ENCODE peak calls at places on chromosomes 13 and 19, in ten cellular contexts. L is stimulated activated CD8-positive, alpha-beta memory T cell treated with anti-CD3 and anti-CD28 coated beads, Interleukin-4, amount 100 ng/mL, for 4 hours; N is HCEC 1CT; W is HuH-7; U is right lobe of liver; T is choroid plexus epithelial cell; O is activated naive CD4-positive, alpha-beta T cell treated with anti-CD3 and anti-CD28 coated beads, Interleukin-2, amount 50 U/mL, for 16 hours; S is GM23338; E is tibial nerve; M is adipocyte. H is an unnamed sample.

GRCh38 chr13:23889598-23890224 is 511 bp upstream of the MIPEP start:
- DNase-seq in L (no peak), E (no peak), N (peak; percentile 26), U (no peak), W (peak; percentile 36), S (peak; percentile 6), O (no peak), T (no peak), M (peak; percentile 33), H (peak; percentile 19)

GRCh38 chr19:18421371-18421959 is 2.3 kb downstream of the SSBP4 start:
- DNase-seq in M (no peak), E (no peak), O (no peak), T (no peak), U (no peak), N (no peak), W (no peak), S (no peak), L (no peak), H (no peak)

GRCh38 chr13:20566917-20567755 is at the start of gene IFT88:
- DNase-seq in L (peak; percentile 45), N (peak; percentile 81), E (peak; percentile 74), U (peak; percentile 94), S (peak; percentile 95), W (peak; percentile 74), T (peak; percentile 84), O (peak; percentile 77), M (peak; percentile 96), H (peak; percentile 48)

GRCh38 chr19:14000691-14001365 is 5.3 kb downstream of the RFX1 start:
- DNase-seq in S (no peak), O (no peak), L (no peak), W (no peak), E (no peak), M (no peak), T (no peak), U (no peak), N (no peak), H (no peak)

GRCh38 chr19:3125900-3126524 is 9.8 kb upstream of the GNA15 start:
- DNase-seq in W (peak; percentile 77), U (peak; percentile 73), M (peak; percentile 59), O (peak; percentile 79), T (peak; percentile 58), N (no peak), L (peak; percentile 66), S (peak; percentile 88), E (no peak), H (no peak)

GRCh38 chr19:42071247-42071646 is 1.2 kb upstream of the GRIK5 start:
- DNase-seq in L (no peak), E (no peak), U (no peak), N (no peak), O (no peak), S (no peak), M (no peak), T (no peak), W (no peak), H (no peak)

GRCh38 chr19:28839455-28839854 is 373.5 kb downstream of the UQCRFS1 start:
- DNase-seq in W (no peak), M (no peak), S (no peak), L (no peak), N (no peak), E (no peak), O (no peak), U (no peak), T (no peak), H (no peak)

GRCh38 chr13:111058796-111059506 is 56.2 kb upstream of the ARHGEF7 start:
- DNase-seq in M (no peak), O (no peak), E (no peak), U (no peak), N (no peak), W (no peak), T (peak; percentile 32), S (no peak), L (no peak), H (no peak)

GRCh38 chr13:28479005-28479404 is 15.9 kb downstream of the FLT1 start:
- DNase-seq in N (no peak), T (no peak), L (no peak), W (no peak), U (no peak), M (no peak), E (no peak), S (no peak), O (no peak), H (no peak)

GRCh38 chr19:51651216-51651846 is 4.7 kb upstream of the SIGLEC14 start:
- DNase-seq in M (no peak), S (no peak), T (no peak), E (no peak), W (no peak), O (no peak), N (no peak), L (no peak), U (no peak), H (no peak)

GRCh38 chr19:6065685-6066365 is 44.5 kb downstream of the RFX2 start:
- DNase-seq in M (no peak), E (no peak), S (peak; percentile 71), W (peak; percentile 52), O (peak; percentile 31), L (peak; percentile 23), T (no peak), U (peak; percentile 80), N (peak; percentile 29), H (no peak)

GRCh38 chr19:56993851-56994250 is 125.9 kb upstream of the USP29 start:
- DNase-seq in W (no peak), N (no peak), S (no peak), L (no peak), M (no peak), O (no peak), U (no peak), E (no peak), T (no peak), H (no peak)

GRCh38 chr19:18634612-18635290 is 2.1 kb upstream of the KLHL26 start:
- DNase-seq in S (no peak), L (no peak), W (no peak), O (no peak), T (peak; percentile 72), E (no peak), U (no peak), M (no peak), N (no peak), H (peak; percentile 53)

GRCh38 chr19:5691205-5691929 is 1.3 kb downstream of the RPL36 start:
- DNase-seq in E (no peak), O (peak; percentile 74), S (peak; percentile 47), U (peak; percentile 56), M (peak; percentile 53), N (peak; percentile 24), T (peak; percentile 51), W (no peak), L (peak; percentile 46), H (no peak)

GRCh38 chr19:12035220-12036172 is at the start of gene ZNF433:
- DNase-seq in W (no peak), L (peak; percentile 33), N (peak; percentile 80), E (peak; percentile 96), T (peak; percentile 85), O (peak; percentile 84), S (peak; percentile 100), M (peak; percentile 97), U (peak; percentile 96), H (no peak)

H was measured in NCI-H1694 treated with DMSO at 0.1 percent for 48 hours.